ENCODE peak calls at places on chromosomes 12 and 14, in ten cellular contexts. One of them, this sample, is unnamed.
A peak's percentile ranks its signal among the peaks of the same experiment; 100 is the strongest.

GRCh38 chr12:127944211-127944899 is 322.6 kb upstream of the TMEM132C start:
- DNase-seq in nucleus accumbens: no peak
- DNase-seq in C1 segment of cervical spinal cord: no peak
- DNase-seq in cardiac muscle cell: no peak
- DNase-seq in neural crest cell: no peak
- DNase-seq in CD4-positive, alpha-beta T cell: no peak
- DNase-seq in mucosa of gallbladder: no peak
- DNase-seq in left colon: no peak
- DNase-seq in omental fat pad: no peak
- DNase-seq in iPS DF 19.7: no peak
- DNase-seq in this sample: no peak

GRCh38 chr12:109525279-109525585 is 47.8 kb downstream of the UBE3B start:
- DNase-seq in CD4-positive, alpha-beta T cell: no peak
- DNase-seq in C1 segment of cervical spinal cord: no peak
- DNase-seq in left colon: no peak
- DNase-seq in iPS DF 19.7: no peak
- DNase-seq in cardiac muscle cell: no peak
- DNase-seq in neural crest cell: no peak
- DNase-seq in omental fat pad: no peak
- DNase-seq in mucosa of gallbladder: no peak
- DNase-seq in nucleus accumbens: no peak
- DNase-seq in this sample: no peak

GRCh38 chr12:93229494-93230310 is 148.0 kb upstream of the NUDT4 start:
- DNase-seq in cardiac muscle cell: no peak
- DNase-seq in CD4-positive, alpha-beta T cell: no peak
- DNase-seq in left colon: no peak
- DNase-seq in neural crest cell: no peak
- DNase-seq in omental fat pad: no peak
- DNase-seq in C1 segment of cervical spinal cord: no peak
- DNase-seq in nucleus accumbens: no peak
- DNase-seq in mucosa of gallbladder: no peak
- DNase-seq in iPS DF 19.7: no peak
- DNase-seq in this sample: no peak

GRCh38 chr12:94109154-94109553 is 39.2 kb upstream of the PLXNC1 start:
- DNase-seq in neural crest cell: no peak
- DNase-seq in nucleus accumbens: no peak
- DNase-seq in iPS DF 19.7: no peak
- DNase-seq in CD4-positive, alpha-beta T cell: no peak
- DNase-seq in cardiac muscle cell: no peak
- DNase-seq in left colon: no peak
- DNase-seq in omental fat pad: no peak
- DNase-seq in mucosa of gallbladder: no peak
- DNase-seq in C1 segment of cervical spinal cord: no peak
- DNase-seq in this sample: no peak

GRCh38 chr12:78580296-78580695 is 284.3 kb upstream of the SYT1 start:
- DNase-seq in omental fat pad: no peak
- DNase-seq in iPS DF 19.7: no peak
- DNase-seq in CD4-positive, alpha-beta T cell: no peak
- DNase-seq in left colon: no peak
- DNase-seq in cardiac muscle cell: no peak
- DNase-seq in nucleus accumbens: no peak
- DNase-seq in C1 segment of cervical spinal cord: no peak
- DNase-seq in neural crest cell: no peak
- DNase-seq in mucosa of gallbladder: no peak
- DNase-seq in this sample: no peak

GRCh38 chr14:92747701-92748258 is 647 bp downstream of the LGMN start:
- DNase-seq in mucosa of gallbladder: no peak
- DNase-seq in cardiac muscle cell: peak; percentile 37
- DNase-seq in CD4-positive, alpha-beta T cell: no peak
- DNase-seq in iPS DF 19.7: no peak
- DNase-seq in left colon: no peak
- DNase-seq in C1 segment of cervical spinal cord: no peak
- DNase-seq in nucleus accumbens: no peak
- DNase-seq in neural crest cell: no peak
- DNase-seq in omental fat pad: no peak
- DNase-seq in this sample: no peak

GRCh38 chr14:68379510-68380303 is 413.2 kb downstream of the ZFP36L1 start:
- DNase-seq in CD4-positive, alpha-beta T cell: peak; percentile 26
- DNase-seq in mucosa of gallbladder: no peak
- DNase-seq in left colon: peak; percentile 90
- DNase-seq in iPS DF 19.7: no peak
- DNase-seq in nucleus accumbens: no peak
- DNase-seq in omental fat pad: no peak
- DNase-seq in C1 segment of cervical spinal cord: no peak
- DNase-seq in cardiac muscle cell: no peak
- DNase-seq in neural crest cell: no peak
- DNase-seq in this sample: no peak

GRCh38 chr12:53932915-53933314 is 5.7 kb upstream of the HOXC13 start:
- DNase-seq in neural crest cell: no peak
- DNase-seq in nucleus accumbens: no peak
- DNase-seq in omental fat pad: no peak
- DNase-seq in cardiac muscle cell: no peak
- DNase-seq in CD4-positive, alpha-beta T cell: no peak
- DNase-seq in C1 segment of cervical spinal cord: no peak
- DNase-seq in iPS DF 19.7: no peak
- DNase-seq in left colon: no peak
- DNase-seq in mucosa of gallbladder: no peak
- DNase-seq in this sample: no peak

GRCh38 chr14:39050389-39050788 is 52.6 kb downstream of the SEC23A start:
- DNase-seq in nucleus accumbens: no peak
- DNase-seq in mucosa of gallbladder: peak; percentile 17
- DNase-seq in omental fat pad: no peak
- DNase-seq in CD4-positive, alpha-beta T cell: no peak
- DNase-seq in neural crest cell: no peak
- DNase-seq in C1 segment of cervical spinal cord: no peak
- DNase-seq in left colon: no peak
- DNase-seq in cardiac muscle cell: no peak
- DNase-seq in iPS DF 19.7: no peak
- DNase-seq in this sample: no peak

GRCh38 chr14:89675590-89675989 is 258.6 kb upstream of the FOXN3 start:
- DNase-seq in cardiac muscle cell: no peak
- DNase-seq in omental fat pad: no peak
- DNase-seq in mucosa of gallbladder: no peak
- DNase-seq in nucleus accumbens: no peak
- DNase-seq in CD4-positive, alpha-beta T cell: no peak
- DNase-seq in left colon: no peak
- DNase-seq in iPS DF 19.7: no peak
- DNase-seq in neural crest cell: no peak
- DNase-seq in C1 segment of cervical spinal cord: no peak
- DNase-seq in this sample: no peak

GRCh38 chr14:50085570-50086315 is 30.6 kb downstream of the VCPKMT start:
- DNase-seq in cardiac muscle cell: no peak
- DNase-seq in left colon: no peak
- DNase-seq in omental fat pad: no peak
- DNase-seq in iPS DF 19.7: no peak
- DNase-seq in mucosa of gallbladder: no peak
- DNase-seq in neural crest cell: no peak
- DNase-seq in nucleus accumbens: no peak
- DNase-seq in CD4-positive, alpha-beta T cell: no peak
- DNase-seq in C1 segment of cervical spinal cord: no peak
- DNase-seq in this sample: no peak

GRCh38 chr12:110271015-110271414 is 10.0 kb upstream of the ATP2A2 start:
- DNase-seq in C1 segment of cervical spinal cord: no peak
- DNase-seq in neural crest cell: no peak
- DNase-seq in nucleus accumbens: no peak
- DNase-seq in iPS DF 19.7: no peak
- DNase-seq in cardiac muscle cell: no peak
- DNase-seq in mucosa of gallbladder: no peak
- DNase-seq in CD4-positive, alpha-beta T cell: no peak
- DNase-seq in left colon: no peak
- DNase-seq in omental fat pad: no peak
- DNase-seq in this sample: no peak

GRCh38 chr12:94643585-94643984 is 6.8 kb downstream of the TMCC3 start:
- DNase-seq in left colon: no peak
- DNase-seq in iPS DF 19.7: no peak
- DNase-seq in neural crest cell: no peak
- DNase-seq in CD4-positive, alpha-beta T cell: no peak
- DNase-seq in C1 segment of cervical spinal cord: no peak
- DNase-seq in cardiac muscle cell: no peak
- DNase-seq in mucosa of gallbladder: no peak
- DNase-seq in nucleus accumbens: no peak
- DNase-seq in omental fat pad: no peak
- DNase-seq in this sample: no peak

GRCh38 chr12:120798696-120799095 is 73.1 kb downstream of the ACADS start:
- DNase-seq in left colon: no peak
- DNase-seq in iPS DF 19.7: no peak
- DNase-seq in CD4-positive, alpha-beta T cell: no peak
- DNase-seq in nucleus accumbens: no peak
- DNase-seq in neural crest cell: no peak
- DNase-seq in omental fat pad: no peak
- DNase-seq in C1 segment of cervical spinal cord: no peak
- DNase-seq in cardiac muscle cell: no peak
- DNase-seq in mucosa of gallbladder: no peak
- DNase-seq in this sample: no peak

GRCh38 chr14:94048676-94049624 is 22.8 kb downstream of the OTUB2 start:
- DNase-seq in iPS DF 19.7: no peak
- DNase-seq in mucosa of gallbladder: no peak
- DNase-seq in C1 segment of cervical spinal cord: no peak
- DNase-seq in neural crest cell: no peak
- DNase-seq in CD4-positive, alpha-beta T cell: no peak
- DNase-seq in nucleus accumbens: no peak
- DNase-seq in cardiac muscle cell: no peak
- DNase-seq in left colon: no peak
- DNase-seq in omental fat pad: no peak
- DNase-seq in this sample: no peak

GRCh38 chr12:111102062-111102735 is 181.8 kb upstream of the MYL2 start:
- DNase-seq in cardiac muscle cell: no peak
- DNase-seq in nucleus accumbens: no peak
- DNase-seq in iPS DF 19.7: no peak
- DNase-seq in neural crest cell: no peak
- DNase-seq in CD4-positive, alpha-beta T cell: no peak
- DNase-seq in omental fat pad: no peak
- DNase-seq in mucosa of gallbladder: no peak
- DNase-seq in left colon: no peak
- DNase-seq in C1 segment of cervical spinal cord: no peak
- DNase-seq in this sample: no peak

GRCh38 chr12:121089031-121089812 is 43.5 kb upstream of the P2RX7 start:
- DNase-seq in C1 segment of cervical spinal cord: no peak
- DNase-seq in omental fat pad: no peak
- DNase-seq in neural crest cell: no peak
- DNase-seq in CD4-positive, alpha-beta T cell: no peak
- DNase-seq in cardiac muscle cell: peak; percentile 16
- DNase-seq in iPS DF 19.7: no peak
- DNase-seq in nucleus accumbens: no peak
- DNase-seq in mucosa of gallbladder: no peak
- DNase-seq in left colon: no peak
- DNase-seq in this sample: no peak

GRCh38 chr14:38522724-38523123 is 266.8 kb upstream of the CLEC14A start:
- DNase-seq in nucleus accumbens: no peak
- DNase-seq in left colon: no peak
- DNase-seq in mucosa of gallbladder: no peak
- DNase-seq in cardiac muscle cell: peak; percentile 78
- DNase-seq in C1 segment of cervical spinal cord: no peak
- DNase-seq in CD4-positive, alpha-beta T cell: no peak
- DNase-seq in omental fat pad: no peak
- DNase-seq in neural crest cell: no peak
- DNase-seq in iPS DF 19.7: no peak
- DNase-seq in this sample: no peak

GRCh38 chr12:52369220-52369619 is 1.9 kb upstream of the KRT85 start:
- DNase-seq in left colon: no peak
- DNase-seq in iPS DF 19.7: no peak
- DNase-seq in omental fat pad: no peak
- DNase-seq in cardiac muscle cell: no peak
- DNase-seq in C1 segment of cervical spinal cord: no peak
- DNase-seq in nucleus accumbens: no peak
- DNase-seq in mucosa of gallbladder: no peak
- DNase-seq in neural crest cell: no peak
- DNase-seq in CD4-positive, alpha-beta T cell: no peak
- DNase-seq in this sample: no peak

GRCh38 chr12:10182662-10183061 is 3.8 kb downstream of the TMEM52B start:
- DNase-seq in C1 segment of cervical spinal cord: no peak
- DNase-seq in left colon: no peak
- DNase-seq in mucosa of gallbladder: no peak
- DNase-seq in neural crest cell: no peak
- DNase-seq in omental fat pad: no peak
- DNase-seq in CD4-positive, alpha-beta T cell: no peak
- DNase-seq in iPS DF 19.7: no peak
- DNase-seq in nucleus accumbens: no peak
- DNase-seq in cardiac muscle cell: no peak
- DNase-seq in this sample: no peak

GRCh38 chr14:64729386-64730060 is 25.3 kb downstream of the PLEKHG3 start:
- DNase-seq in C1 segment of cervical spinal cord: no peak
- DNase-seq in nucleus accumbens: no peak
- DNase-seq in left colon: no peak
- DNase-seq in iPS DF 19.7: no peak
- DNase-seq in mucosa of gallbladder: no peak
- DNase-seq in neural crest cell: no peak
- DNase-seq in CD4-positive, alpha-beta T cell: no peak
- DNase-seq in omental fat pad: no peak
- DNase-seq in cardiac muscle cell: no peak
- DNase-seq in this sample: no peak

GRCh38 chr12:117547209-117547608 is 185.8 kb upstream of the NOS1 start:
- DNase-seq in mucosa of gallbladder: no peak
- DNase-seq in iPS DF 19.7: no peak
- DNase-seq in neural crest cell: no peak
- DNase-seq in omental fat pad: no peak
- DNase-seq in C1 segment of cervical spinal cord: no peak
- DNase-seq in nucleus accumbens: no peak
- DNase-seq in CD4-positive, alpha-beta T cell: no peak
- DNase-seq in left colon: no peak
- DNase-seq in cardiac muscle cell: no peak
- DNase-seq in this sample: no peak

GRCh38 chr12:3083949-3084348 is 6.8 kb downstream of the TSPAN9 start:
- DNase-seq in nucleus accumbens: no peak
- DNase-seq in CD4-positive, alpha-beta T cell: no peak
- DNase-seq in cardiac muscle cell: no peak
- DNase-seq in mucosa of gallbladder: no peak
- DNase-seq in C1 segment of cervical spinal cord: no peak
- DNase-seq in iPS DF 19.7: no peak
- DNase-seq in omental fat pad: no peak
- DNase-seq in neural crest cell: no peak
- DNase-seq in left colon: no peak
- DNase-seq in this sample: no peak

GRCh38 chr12:58502857-58503256 is 417.4 kb downstream of the LRIG3 start:
- DNase-seq in CD4-positive, alpha-beta T cell: no peak
- DNase-seq in nucleus accumbens: no peak
- DNase-seq in omental fat pad: no peak
- DNase-seq in cardiac muscle cell: no peak
- DNase-seq in neural crest cell: no peak
- DNase-seq in iPS DF 19.7: no peak
- DNase-seq in left colon: no peak
- DNase-seq in mucosa of gallbladder: no peak
- DNase-seq in C1 segment of cervical spinal cord: no peak
- DNase-seq in this sample: no peak

GRCh38 chr12:78802593-78802992 is 62.0 kb upstream of the SYT1 start:
- DNase-seq in iPS DF 19.7: no peak
- DNase-seq in cardiac muscle cell: no peak
- DNase-seq in neural crest cell: no peak
- DNase-seq in omental fat pad: no peak
- DNase-seq in CD4-positive, alpha-beta T cell: no peak
- DNase-seq in left colon: no peak
- DNase-seq in mucosa of gallbladder: no peak
- DNase-seq in C1 segment of cervical spinal cord: no peak
- DNase-seq in nucleus accumbens: no peak
- DNase-seq in this sample: no peak

GRCh38 chr14:87877877-87878276 is 115.1 kb downstream of the GALC start:
- DNase-seq in neural crest cell: no peak
- DNase-seq in iPS DF 19.7: no peak
- DNase-seq in mucosa of gallbladder: no peak
- DNase-seq in cardiac muscle cell: no peak
- DNase-seq in left colon: no peak
- DNase-seq in nucleus accumbens: no peak
- DNase-seq in omental fat pad: no peak
- DNase-seq in C1 segment of cervical spinal cord: no peak
- DNase-seq in CD4-positive, alpha-beta T cell: no peak
- DNase-seq in this sample: no peak

GRCh38 chr14:65910108-65910507 is 497.6 kb downstream of the FUT8 start:
- DNase-seq in omental fat pad: no peak
- DNase-seq in cardiac muscle cell: no peak
- DNase-seq in neural crest cell: no peak
- DNase-seq in CD4-positive, alpha-beta T cell: no peak
- DNase-seq in nucleus accumbens: no peak
- DNase-seq in mucosa of gallbladder: no peak
- DNase-seq in iPS DF 19.7: no peak
- DNase-seq in left colon: no peak
- DNase-seq in C1 segment of cervical spinal cord: no peak
- DNase-seq in this sample: no peak

GRCh38 chr14:53027562-53027961 is 76.7 kb upstream of the FERMT2 start:
- DNase-seq in mucosa of gallbladder: no peak
- DNase-seq in iPS DF 19.7: no peak
- DNase-seq in omental fat pad: no peak
- DNase-seq in neural crest cell: no peak
- DNase-seq in left colon: no peak
- DNase-seq in nucleus accumbens: no peak
- DNase-seq in CD4-positive, alpha-beta T cell: no peak
- DNase-seq in C1 segment of cervical spinal cord: no peak
- DNase-seq in cardiac muscle cell: no peak
- DNase-seq in this sample: no peak

This sample was measured in iPS DF 6.9.